ENCODE peak calls at places on chromosomes 6 and 20, in nine cellular contexts. One of them, this sample, is unnamed.

GRCh38 chr6:88864347-88865057 is 98.9 kb downstream of the RNGTT start:
- DNase-seq in Caco-2: no peak
- DNase-seq in SJSA1: no peak
- DNase-seq in cardiac muscle cell: no peak
- DNase-seq in neural progenitor cell: no peak
- DNase-seq in fibroblast of lung: no peak
- DNase-seq in ovary: no peak
- DNase-seq in CD4-positive, CD25-positive, alpha-beta regulatory T cell: no peak
- DNase-seq in PC-9: no peak
- DNase-seq in this sample: no peak

GRCh38 chr6:66725670-66726069 is 1018.6 kb upstream of the EYS start:
- DNase-seq in Caco-2: no peak
- DNase-seq in SJSA1: no peak
- DNase-seq in cardiac muscle cell: no peak
- DNase-seq in neural progenitor cell: no peak
- DNase-seq in fibroblast of lung: no peak
- DNase-seq in ovary: no peak
- DNase-seq in CD4-positive, CD25-positive, alpha-beta regulatory T cell: no peak
- DNase-seq in PC-9: no peak
- DNase-seq in this sample: no peak

GRCh38 chr20:25507385-25508082 is 77.8 kb downstream of the NINL start:
- DNase-seq in Caco-2: no peak
- DNase-seq in SJSA1: no peak
- DNase-seq in cardiac muscle cell: no peak
- DNase-seq in neural progenitor cell: no peak
- DNase-seq in fibroblast of lung: no peak
- DNase-seq in ovary: no peak
- DNase-seq in CD4-positive, CD25-positive, alpha-beta regulatory T cell: no peak
- DNase-seq in PC-9: no peak
- DNase-seq in this sample: no peak

GRCh38 chr6:10383312-10384063 is 31.4 kb downstream of the TFAP2A start:
- DNase-seq in Caco-2: peak; percentile 49
- DNase-seq in SJSA1: peak; percentile 77
- DNase-seq in cardiac muscle cell: no peak
- DNase-seq in neural progenitor cell: peak; percentile 66
- DNase-seq in fibroblast of lung: no peak
- DNase-seq in ovary: no peak
- DNase-seq in CD4-positive, CD25-positive, alpha-beta regulatory T cell: no peak
- DNase-seq in PC-9: no peak
- DNase-seq in this sample: no peak

GRCh38 chr6:121971886-121972285 is 427.6 kb upstream of the HSF2 start:
- DNase-seq in Caco-2: no peak
- DNase-seq in SJSA1: peak; percentile 49
- DNase-seq in cardiac muscle cell: peak; percentile 31
- DNase-seq in neural progenitor cell: no peak
- DNase-seq in fibroblast of lung: peak; percentile 73
- DNase-seq in ovary: no peak
- DNase-seq in CD4-positive, CD25-positive, alpha-beta regulatory T cell: no peak
- DNase-seq in PC-9: peak; percentile 62
- DNase-seq in this sample: no peak

GRCh38 chr6:124901105-124901504 is 61.1 kb upstream of the RNF217 start:
- DNase-seq in Caco-2: no peak
- DNase-seq in SJSA1: no peak
- DNase-seq in cardiac muscle cell: no peak
- DNase-seq in neural progenitor cell: no peak
- DNase-seq in fibroblast of lung: no peak
- DNase-seq in ovary: no peak
- DNase-seq in CD4-positive, CD25-positive, alpha-beta regulatory T cell: no peak
- DNase-seq in PC-9: no peak
- DNase-seq in this sample: no peak

GRCh38 chr6:47308674-47309325 is 905 bp downstream of the TNFRSF21 start:
- DNase-seq in Caco-2: peak; percentile 35
- DNase-seq in SJSA1: peak; percentile 15
- DNase-seq in cardiac muscle cell: peak; percentile 27
- DNase-seq in neural progenitor cell: peak; percentile 70
- DNase-seq in fibroblast of lung: peak; percentile 50
- DNase-seq in ovary: peak; percentile 19
- DNase-seq in CD4-positive, CD25-positive, alpha-beta regulatory T cell: no peak
- DNase-seq in PC-9: no peak
- DNase-seq in this sample: peak; percentile 2

GRCh38 chr6:115796061-115796460 is 264.6 kb downstream of the FRK start:
- DNase-seq in Caco-2: no peak
- DNase-seq in SJSA1: no peak
- DNase-seq in cardiac muscle cell: no peak
- DNase-seq in neural progenitor cell: no peak
- DNase-seq in fibroblast of lung: no peak
- DNase-seq in ovary: no peak
- DNase-seq in CD4-positive, CD25-positive, alpha-beta regulatory T cell: no peak
- DNase-seq in PC-9: no peak
- DNase-seq in this sample: no peak

GRCh38 chr20:36538026-36538764 is 3.1 kb upstream of the MYL9 start:
- DNase-seq in Caco-2: no peak
- DNase-seq in SJSA1: no peak
- DNase-seq in cardiac muscle cell: peak; percentile 65
- DNase-seq in neural progenitor cell: no peak
- DNase-seq in fibroblast of lung: peak; percentile 65
- DNase-seq in ovary: peak; percentile 28
- DNase-seq in CD4-positive, CD25-positive, alpha-beta regulatory T cell: no peak
- DNase-seq in PC-9: no peak
- DNase-seq in this sample: no peak

GRCh38 chr6:150813993-150814359 is 51.5 kb upstream of the MTHFD1L start:
- DNase-seq in Caco-2: no peak
- DNase-seq in SJSA1: no peak
- DNase-seq in cardiac muscle cell: no peak
- DNase-seq in neural progenitor cell: no peak
- DNase-seq in fibroblast of lung: peak; percentile 68
- DNase-seq in ovary: no peak
- DNase-seq in CD4-positive, CD25-positive, alpha-beta regulatory T cell: peak; percentile 17
- DNase-seq in PC-9: peak; percentile 93
- DNase-seq in this sample: no peak

GRCh38 chr6:143621876-143622605 is 55.7 kb upstream of the PHACTR2 start:
- DNase-seq in Caco-2: no peak
- DNase-seq in SJSA1: peak; percentile 83
- DNase-seq in cardiac muscle cell: peak; percentile 45
- DNase-seq in neural progenitor cell: no peak
- DNase-seq in fibroblast of lung: peak; percentile 58
- DNase-seq in ovary: no peak
- DNase-seq in CD4-positive, CD25-positive, alpha-beta regulatory T cell: no peak
- DNase-seq in PC-9: no peak
- DNase-seq in this sample: no peak

GRCh38 chr6:4489538-4489937 is 286.7 kb upstream of the CDYL start:
- DNase-seq in Caco-2: no peak
- DNase-seq in SJSA1: no peak
- DNase-seq in cardiac muscle cell: no peak
- DNase-seq in neural progenitor cell: no peak
- DNase-seq in fibroblast of lung: no peak
- DNase-seq in ovary: no peak
- DNase-seq in CD4-positive, CD25-positive, alpha-beta regulatory T cell: no peak
- DNase-seq in PC-9: peak; percentile 53
- DNase-seq in this sample: no peak

GRCh38 chr6:4485735-4486134 is 290.5 kb upstream of the CDYL start:
- DNase-seq in Caco-2: no peak
- DNase-seq in SJSA1: no peak
- DNase-seq in cardiac muscle cell: no peak
- DNase-seq in neural progenitor cell: no peak
- DNase-seq in fibroblast of lung: no peak
- DNase-seq in ovary: no peak
- DNase-seq in CD4-positive, CD25-positive, alpha-beta regulatory T cell: no peak
- DNase-seq in PC-9: no peak
- DNase-seq in this sample: no peak

GRCh38 chr6:4486543-4487319 is 289.5 kb upstream of the CDYL start:
- DNase-seq in Caco-2: no peak
- DNase-seq in SJSA1: no peak
- DNase-seq in cardiac muscle cell: no peak
- DNase-seq in neural progenitor cell: no peak
- DNase-seq in fibroblast of lung: peak; percentile 26
- DNase-seq in ovary: no peak
- DNase-seq in CD4-positive, CD25-positive, alpha-beta regulatory T cell: no peak
- DNase-seq in PC-9: no peak
- DNase-seq in this sample: no peak

GRCh38 chr6:4488389-4488788 is 287.8 kb upstream of the CDYL start:
- DNase-seq in Caco-2: no peak
- DNase-seq in SJSA1: no peak
- DNase-seq in cardiac muscle cell: no peak
- DNase-seq in neural progenitor cell: no peak
- DNase-seq in fibroblast of lung: no peak
- DNase-seq in ovary: no peak
- DNase-seq in CD4-positive, CD25-positive, alpha-beta regulatory T cell: no peak
- DNase-seq in PC-9: no peak
- DNase-seq in this sample: no peak

GRCh38 chr6:4487538-4487937 is 288.7 kb upstream of the CDYL start:
- DNase-seq in Caco-2: peak; percentile 81
- DNase-seq in SJSA1: no peak
- DNase-seq in cardiac muscle cell: no peak
- DNase-seq in neural progenitor cell: no peak
- DNase-seq in fibroblast of lung: no peak
- DNase-seq in ovary: no peak
- DNase-seq in CD4-positive, CD25-positive, alpha-beta regulatory T cell: no peak
- DNase-seq in PC-9: peak; percentile 66
- DNase-seq in this sample: no peak
- H3K9me3 ChIP-seq in Caco-2: peaks cover 24% of the 10 kb centered on the region
- H3K9me3 ChIP-seq in SJSA1: peaks cover 15% of the 10 kb centered on the region
- H3K9me3 ChIP-seq in cardiac muscle cell: no peaks in the 10 kb centered on the region
- H3K9me3 ChIP-seq in neural progenitor cell: no peaks in the 10 kb centered on the region
- H3K9me3 ChIP-seq in fibroblast of lung: no peaks in the 10 kb centered on the region
- H3K9me3 ChIP-seq in ovary: no peaks in the 10 kb centered on the region
- H3K9me3 ChIP-seq in CD4-positive, CD25-positive, alpha-beta regulatory T cell: no peaks in the 10 kb centered on the region
- H3K9me3 ChIP-seq in PC-9: no peaks in the 10 kb centered on the region
- H3K9me3 ChIP-seq in this sample: peaks cover 9% of the 10 kb centered on the region

GRCh38 chr20:21102691-21103311 is 3.4 kb downstream of the LINC00237 start:
- DNase-seq in Caco-2: no peak
- DNase-seq in SJSA1: no peak
- DNase-seq in cardiac muscle cell: peak; percentile 31
- DNase-seq in neural progenitor cell: peak; percentile 82
- DNase-seq in fibroblast of lung: no peak
- DNase-seq in ovary: no peak
- DNase-seq in CD4-positive, CD25-positive, alpha-beta regulatory T cell: peak; percentile 63
- DNase-seq in PC-9: no peak
- DNase-seq in this sample: peak; percentile 53

GRCh38 chr20:21100590-21101452 is 5.3 kb downstream of the LINC00237 start:
- DNase-seq in Caco-2: no peak
- DNase-seq in SJSA1: peak; percentile 39
- DNase-seq in cardiac muscle cell: peak; percentile 24
- DNase-seq in neural progenitor cell: peak; percentile 91
- DNase-seq in fibroblast of lung: no peak
- DNase-seq in ovary: no peak
- DNase-seq in CD4-positive, CD25-positive, alpha-beta regulatory T cell: no peak
- DNase-seq in PC-9: no peak
- DNase-seq in this sample: peak; percentile 22

GRCh38 chr20:21101453-21102251 is 4.5 kb downstream of the LINC00237 start:
- DNase-seq in Caco-2: peak; percentile 85
- DNase-seq in SJSA1: no peak
- DNase-seq in cardiac muscle cell: peak; percentile 9
- DNase-seq in neural progenitor cell: peak; percentile 75
- DNase-seq in fibroblast of lung: no peak
- DNase-seq in ovary: no peak
- DNase-seq in CD4-positive, CD25-positive, alpha-beta regulatory T cell: no peak
- DNase-seq in PC-9: no peak
- DNase-seq in this sample: peak; percentile 39

GRCh38 chr20:21103582-21104465 is 2.3 kb downstream of the LINC00237 start:
- DNase-seq in Caco-2: no peak
- DNase-seq in SJSA1: no peak
- DNase-seq in cardiac muscle cell: no peak
- DNase-seq in neural progenitor cell: peak; percentile 52
- DNase-seq in fibroblast of lung: no peak
- DNase-seq in ovary: no peak
- DNase-seq in CD4-positive, CD25-positive, alpha-beta regulatory T cell: no peak
- DNase-seq in PC-9: no peak
- DNase-seq in this sample: peak; percentile 11

DNA sequence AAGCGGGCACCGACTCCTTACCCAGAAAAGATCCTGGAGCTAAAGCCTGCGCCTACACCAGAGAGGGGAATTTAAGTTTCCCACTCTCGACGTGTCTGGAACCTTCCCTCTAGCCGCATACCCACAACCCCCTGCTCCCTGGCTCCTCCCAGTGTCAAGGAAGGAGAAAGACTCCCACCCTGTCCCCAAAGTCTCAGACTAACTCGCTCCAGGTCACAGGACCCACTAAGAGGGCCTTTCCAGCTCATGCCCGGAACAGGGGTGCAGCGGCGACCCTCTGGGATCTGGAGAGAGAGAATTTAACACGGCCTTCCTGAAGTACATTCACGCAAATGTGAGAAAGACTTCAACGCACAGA is 3.9 kb downstream of the LINC00237 start:
- DNase-seq in Caco-2: peak; percentile 78
- DNase-seq in SJSA1: no peak
- DNase-seq in cardiac muscle cell: no peak
- DNase-seq in neural progenitor cell: peak; percentile 50
- DNase-seq in fibroblast of lung: no peak
- DNase-seq in ovary: no peak
- DNase-seq in CD4-positive, CD25-positive, alpha-beta regulatory T cell: peak; percentile 20
- DNase-seq in PC-9: no peak
- DNase-seq in this sample: no peak
- H3K4me3 ChIP-seq in Caco-2: peak overlapping the region; percentile 56
- H3K4me3 ChIP-seq in SJSA1: no peak overlapping the region
- H3K4me3 ChIP-seq in cardiac muscle cell: peak overlapping the region; percentile 10
- H3K4me3 ChIP-seq in neural progenitor cell: peak overlapping the region; percentile 43
- H3K4me3 ChIP-seq in fibroblast of lung: no peak overlapping the region
- H3K4me3 ChIP-seq in ovary: no peak overlapping the region
- H3K4me3 ChIP-seq in CD4-positive, CD25-positive, alpha-beta regulatory T cell: peak overlapping the region; percentile 66
- H3K4me3 ChIP-seq in PC-9: no peak overlapping the region
- H3K4me3 ChIP-seq in this sample: peak overlapping the region; percentile 54

DNA sequence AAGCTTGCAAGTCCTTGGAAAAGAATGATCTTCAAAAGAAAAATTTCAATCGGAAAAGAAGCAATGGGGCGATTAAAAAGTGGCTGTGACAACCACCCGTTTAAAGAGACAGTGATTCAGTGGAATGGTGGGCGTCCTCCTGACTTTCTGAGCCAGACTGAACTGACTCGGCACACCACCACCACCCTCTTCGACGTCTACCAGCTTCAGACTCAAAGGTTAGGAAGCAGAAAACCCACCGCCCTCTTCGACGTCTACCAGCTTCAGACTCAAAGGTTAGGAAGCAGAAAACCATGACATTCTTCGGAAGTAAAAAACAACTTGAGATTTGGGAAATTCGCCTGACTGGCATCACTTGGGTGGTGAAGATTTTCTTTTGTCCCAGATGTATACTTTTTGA is 28.3 kb upstream of the IRF4 start:
- DNase-seq in Caco-2: no peak
- DNase-seq in SJSA1: no peak
- DNase-seq in cardiac muscle cell: no peak
- DNase-seq in neural progenitor cell: no peak
- DNase-seq in fibroblast of lung: no peak
- DNase-seq in ovary: no peak
- DNase-seq in CD4-positive, CD25-positive, alpha-beta regulatory T cell: no peak
- DNase-seq in PC-9: no peak
- DNase-seq in this sample: no peak
- H3K9me3 ChIP-seq in Caco-2: peaks cover 6% of the 10 kb centered on the region
- H3K9me3 ChIP-seq in SJSA1: peaks cover 4% of the 10 kb centered on the region
- H3K9me3 ChIP-seq in cardiac muscle cell: peaks cover 3% of the 10 kb centered on the region
- H3K9me3 ChIP-seq in neural progenitor cell: peaks cover 23% of the 10 kb centered on the region
- H3K9me3 ChIP-seq in fibroblast of lung: no peaks in the 10 kb centered on the region
- H3K9me3 ChIP-seq in ovary: no peaks in the 10 kb centered on the region
- H3K9me3 ChIP-seq in CD4-positive, CD25-positive, alpha-beta regulatory T cell: no peaks in the 10 kb centered on the region
- H3K9me3 ChIP-seq in PC-9: peaks cover 6% of the 10 kb centered on the region
- H3K9me3 ChIP-seq in this sample: no peaks in the 10 kb centered on the region

DNA sequence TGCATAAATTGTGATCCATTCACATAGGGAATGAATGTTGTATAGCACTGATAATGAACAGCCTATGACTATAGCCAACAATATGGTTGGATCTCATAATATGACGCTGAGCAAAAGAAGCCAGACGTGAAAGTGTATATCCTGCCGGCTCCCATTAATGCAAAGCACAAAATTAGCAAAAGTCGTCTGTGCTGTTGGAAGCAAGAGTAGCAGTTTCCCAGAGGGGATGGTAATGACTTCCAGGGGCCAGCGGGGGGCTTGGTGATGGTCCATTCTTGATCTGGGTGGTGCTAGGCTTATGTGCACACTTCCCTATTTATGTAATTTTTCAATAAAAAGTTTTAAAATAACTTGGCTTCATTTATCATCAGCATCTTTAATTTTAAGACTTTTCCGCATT is 1.0 kb upstream of the TAGAP start:
- DNase-seq in Caco-2: no peak
- DNase-seq in SJSA1: no peak
- DNase-seq in cardiac muscle cell: no peak
- DNase-seq in neural progenitor cell: no peak
- DNase-seq in fibroblast of lung: no peak
- DNase-seq in ovary: no peak
- DNase-seq in CD4-positive, CD25-positive, alpha-beta regulatory T cell: no peak
- DNase-seq in PC-9: no peak
- DNase-seq in this sample: no peak
- H3K4me3 ChIP-seq in Caco-2: no peak overlapping the region
- H3K4me3 ChIP-seq in SJSA1: no peak overlapping the region
- H3K4me3 ChIP-seq in cardiac muscle cell: no peak overlapping the region
- H3K4me3 ChIP-seq in neural progenitor cell: no peak overlapping the region
- H3K4me3 ChIP-seq in fibroblast of lung: no peak overlapping the region
- H3K4me3 ChIP-seq in ovary: no peak overlapping the region
- H3K4me3 ChIP-seq in CD4-positive, CD25-positive, alpha-beta regulatory T cell: peak overlapping the region; percentile 100
- H3K4me3 ChIP-seq in PC-9: no peak overlapping the region
- H3K4me3 ChIP-seq in this sample: no peak overlapping the region

This sample was measured in CD4-positive, alpha-beta memory T cell.